ENCODE peak calls at places on chromosomes 2 and 18, in nine cellular contexts. F is OCI-LY7, U is fibroblast of lung, C is sigmoid colon, W is thoracic aorta, R is thyroid gland, S is upper lobe of left lung, M is suprapubic skin, D is neural progenitor cell. E is an unnamed sample. For H3K36me3 and H3K4me1, the result is how much of the 10 kb centered on the place peaks cover.

GRCh38 chr2:234395801-234396478 is 100.9 kb downstream of the ARL4C start:
- DNase-seq in F (no peak), U (no peak), C (no peak), W (no peak), R (no peak), S (no peak), M (no peak), D (peak), E (peak)

GRCh38 chr2:44753552-44754285 is 187.8 kb upstream of the SIX3 start:
- DNase-seq in F (no peak), U (peak), C (no peak), W (no peak), R (no peak), S (no peak), M (no peak), D (no peak), E (no peak)

GRCh38 chr2:18566145-18566544 is 5.7 kb upstream of the RDH14 start:
- DNase-seq in F (no peak), U (no peak), C (no peak), W (no peak), R (no peak), S (no peak), M (no peak), D (no peak), E (no peak)

GRCh38 chr18:7516505-7517117 is 50.5 kb upstream of the PTPRM start:
- DNase-seq in F (no peak), U (no peak), C (no peak), W (no peak), R (no peak), S (no peak), M (no peak), D (no peak), E (no peak)

GRCh38 chr18:51006061-51006818 is 23.8 kb upstream of the SMAD4 start:
- DNase-seq in F (no peak), U (no peak), C (no peak), W (no peak), R (no peak), S (no peak), M (no peak), D (no peak), E (no peak)

GRCh38 chr2:218429951-218430692 is 11.2 kb downstream of the VIL1 start:
- DNase-seq in F (no peak), U (no peak), C (peak), W (no peak), R (no peak), S (no peak), M (peak), D (no peak), E (no peak)

GRCh38 chr2:28713582-28714292 is 37.9 kb upstream of the PPP1CB start:
- DNase-seq in F (no peak), U (peak), C (no peak), W (no peak), R (no peak), S (no peak), M (no peak), D (no peak), E (no peak)

GRCh38 chr2:43542285-43542933 is 53.4 kb downstream of the THADA start:
- DNase-seq in F (peak), U (peak), C (no peak), W (no peak), R (no peak), S (no peak), M (no peak), D (peak), E (no peak)

GRCh38 chr2:174901075-174901474 is 104.1 kb downstream of the CHN1 start:
- DNase-seq in F (no peak), U (no peak), C (no peak), W (no peak), R (no peak), S (no peak), M (no peak), D (peak), E (no peak)

GRCh38 chr2:15306706-15307105 is 254.4 kb downstream of the NBAS start:
- DNase-seq in F (no peak), U (no peak), C (no peak), W (no peak), R (no peak), S (no peak), M (no peak), D (no peak), E (no peak)

GRCh38 chr2:196171946-196172345 is 568 bp upstream of the STK17B start:
- DNase-seq in F (no peak), U (no peak), C (no peak), W (no peak), R (no peak), S (no peak), M (no peak), D (no peak), E (no peak)

GRCh38 chr18:28875059-28875458 is 698.1 kb upstream of the CDH2 start:
- DNase-seq in F (no peak), U (peak), C (no peak), W (no peak), R (no peak), S (no peak), M (no peak), D (no peak), E (no peak)

GRCh38 chr2:59025157-59025757 is 784.1 kb upstream of the FANCL start:
- DNase-seq in F (peak), U (peak), C (no peak), W (no peak), R (peak), S (peak), M (no peak), D (peak), E (peak)

GRCh38 chr18:49561377-49562193 is at the start of gene LIPG:
- DNase-seq in F (no peak), U (peak), C (no peak), W (no peak), R (peak), S (peak), M (no peak), D (peak), E (peak)

GRCh38 chr18:57624988-57625387 is 3.4 kb upstream of the NARS1 start:
- DNase-seq in F (no peak), U (peak), C (no peak), W (no peak), R (no peak), S (no peak), M (no peak), D (no peak), E (no peak)

GRCh38 chr18:22470511-22471181 is 52.9 kb upstream of the CTAGE1 start:
- DNase-seq in F (no peak), U (peak), C (no peak), W (no peak), R (peak), S (no peak), M (no peak), D (no peak), E (peak)

GRCh38 chr18:5975111-5975622 is 79.8 kb upstream of the TMEM200C start:
- DNase-seq in F (no peak), U (peak), C (no peak), W (no peak), R (no peak), S (no peak), M (no peak), D (no peak), E (no peak)

GRCh38 chr2:170350929-170351826 is 173.2 kb downstream of the MYO3B start:
- DNase-seq in F (peak), U (no peak), C (no peak), W (no peak), R (no peak), S (no peak), M (no peak), D (no peak), E (no peak)
- TF ChIP-seq CTCF in F (peak), U (no peak), C (no peak), W (no peak), R (no peak), S (no peak), M (no peak), D (no peak), E (no peak)

GRCh38 chr2:42057902-42058450 is 10.2 kb downstream of the PKDCC start:
- DNase-seq in F (no peak), U (no peak), C (no peak), W (no peak), R (no peak), S (no peak), M (no peak), D (peak), E (no peak)
- H3K36me3 ChIP-seq in F (under half), U (under half), C (under half), W (under half), R (under half), S (under half), M (under half), D (under half), E (under half)

GRCh38 chr2:9630001-9630749 is 622 bp downstream of the YWHAQ start:
- DNase-seq in F (peak), U (peak), C (peak), W (peak), R (peak), S (peak), M (peak), D (peak), E (peak)

GRCh38 chr2:9630750-9631483 is at the start of gene YWHAQ:
- DNase-seq in F (peak), U (peak), C (peak), W (peak), R (peak), S (peak), M (peak), D (peak), E (peak)

GRCh38 chr2:9629222-9630000 is 1.4 kb downstream of the YWHAQ start:
- DNase-seq in F (no peak), U (peak), C (no peak), W (no peak), R (peak), S (no peak), M (no peak), D (peak), E (no peak)

GRCh38 chr2:9631484-9631819 is 655 bp upstream of the YWHAQ start:
- DNase-seq in F (no peak), U (no peak), C (no peak), W (no peak), R (no peak), S (no peak), M (no peak), D (no peak), E (no peak)

GRCh38 chr2:9627310-9627709 is 3.5 kb downstream of the YWHAQ start:
- DNase-seq in F (no peak), U (peak), C (no peak), W (no peak), R (no peak), S (no peak), M (no peak), D (no peak), E (no peak)
- H3K4me1 ChIP-seq in F (under half), U (under half), C (under half), W (half or more), R (under half), S (half or more), M (half or more), D (under half), E (half or more)

GRCh38 chr2:65016789-65017188 is 27.6 kb downstream of the SLC1A4 start:
- DNase-seq in F (no peak), U (no peak), C (peak), W (no peak), R (no peak), S (no peak), M (no peak), D (no peak), E (no peak)

GRCh38 chr2:65015731-65016130 is 26.5 kb downstream of the SLC1A4 start:
- DNase-seq in F (no peak), U (peak), C (no peak), W (no peak), R (no peak), S (no peak), M (no peak), D (peak), E (no peak)

GRCh38 chr2:65018141-65018582 is 29.0 kb downstream of the SLC1A4 start:
- DNase-seq in F (no peak), U (no peak), C (peak), W (no peak), R (no peak), S (no peak), M (no peak), D (no peak), E (no peak)

GRCh38 chr2:65019010-65019409 is 29.8 kb downstream of the SLC1A4 start:
- DNase-seq in F (no peak), U (no peak), C (peak), W (no peak), R (no peak), S (no peak), M (no peak), D (no peak), E (no peak)

GRCh38 chr2:65017335-65017734 is 28.1 kb downstream of the SLC1A4 start:
- DNase-seq in F (peak), U (no peak), C (peak), W (no peak), R (no peak), S (no peak), M (no peak), D (peak), E (no peak)
- TF ChIP-seq CTCF in F (peak), U (no peak), C (no peak), W (no peak), R (no peak), S (no peak), M (peak), D (peak), E (no peak)

DNA sequence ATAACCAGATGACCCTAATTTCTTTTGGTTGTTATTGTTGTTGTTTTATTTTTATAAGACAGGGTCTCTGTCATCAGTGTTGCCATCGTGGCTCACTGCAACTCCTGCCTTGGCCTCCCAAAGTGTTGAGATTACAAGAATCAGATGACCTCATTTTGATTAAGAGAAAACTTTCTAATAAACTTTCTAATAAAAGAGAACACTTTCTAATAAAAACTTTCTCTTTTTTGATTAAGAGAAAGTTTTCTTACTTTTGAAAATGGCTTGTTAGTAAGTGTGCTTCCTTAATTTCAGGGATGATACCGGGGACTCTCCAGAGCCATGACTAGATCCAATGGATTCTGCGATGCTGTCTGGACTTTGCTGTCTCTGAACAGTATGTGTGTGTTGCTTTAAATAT is 7.7 kb downstream of the CENPA start:
- DNase-seq in F (no peak), U (no peak), C (no peak), W (no peak), R (no peak), S (no peak), M (no peak), D (no peak), E (no peak)
- H3K36me3 ChIP-seq in F (half or more), U (under half), C (under half), W (under half), R (under half), S (under half), M (under half), D (under half), E (under half)

DNA sequence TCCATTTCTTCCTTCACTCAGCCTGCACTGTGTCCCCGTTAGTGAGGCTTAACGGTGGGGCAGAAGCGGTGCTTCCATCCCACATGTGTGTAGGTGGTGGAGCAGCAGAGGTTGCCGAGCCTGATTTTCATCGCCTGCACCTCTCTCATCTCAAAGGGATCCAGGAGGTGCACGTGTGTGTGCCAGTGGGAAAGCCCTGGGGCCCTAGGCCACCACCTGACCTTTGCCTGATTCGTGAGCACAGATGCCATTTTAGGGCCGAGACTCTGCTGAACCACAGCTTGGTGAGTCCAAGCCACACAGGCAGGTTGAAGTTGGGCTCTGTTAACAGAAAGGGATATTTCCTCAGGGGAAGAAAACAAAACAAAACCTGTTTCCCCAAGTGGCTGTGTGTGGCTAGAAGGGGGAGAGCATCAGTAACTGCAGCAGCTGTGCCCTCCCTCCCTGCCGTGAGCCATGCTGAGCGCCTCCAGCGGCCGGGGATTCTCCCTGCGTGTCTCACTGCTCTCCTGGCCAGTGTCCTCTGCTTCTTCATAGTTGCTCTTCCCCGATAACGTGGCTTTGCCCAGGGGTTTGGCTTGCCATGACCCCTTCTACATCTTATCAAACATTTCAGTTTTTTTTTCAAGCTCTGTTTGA is 81.5 kb downstream of the MAPRE2 start:
- DNase-seq in F (no peak), U (peak), C (no peak), W (no peak), R (no peak), S (peak), M (no peak), D (peak), E (no peak)
- H3K4me1 ChIP-seq in F (under half), U (under half), C (under half), W (under half), R (under half), S (under half), M (under half), D (under half), E (under half)

GRCh38 chr18:35510071-35511010 is 12.6 kb upstream of the INO80C start:
- DNase-seq in F (no peak), U (no peak), C (no peak), W (no peak), R (no peak), S (no peak), M (no peak), D (no peak), E (no peak)

GRCh38 chr18:35511428-35511827 is 13.7 kb upstream of the INO80C start:
- DNase-seq in F (no peak), U (no peak), C (no peak), W (no peak), R (no peak), S (no peak), M (no peak), D (no peak), E (no peak)

GRCh38 chr18:35512761-35513160 is 15.0 kb upstream of the INO80C start:
- DNase-seq in F (no peak), U (no peak), C (no peak), W (no peak), R (no peak), S (no peak), M (no peak), D (no peak), E (no peak)

GRCh38 chr18:35513181-35513932 is 15.6 kb upstream of the INO80C start:
- DNase-seq in F (no peak), U (peak), C (no peak), W (no peak), R (peak), S (no peak), M (no peak), D (peak), E (peak)

GRCh38 chr18:35511833-35512232 is 14.1 kb upstream of the INO80C start:
- DNase-seq in F (no peak), U (no peak), C (no peak), W (no peak), R (no peak), S (no peak), M (no peak), D (no peak), E (no peak)
- TF ChIP-seq CTCF in F (peak), U (no peak), C (no peak), W (no peak), R (no peak), S (no peak), M (no peak), D (no peak), E (peak)

GRCh38 chr2:201273330-201273983 is 13.1 kb downstream of the CASP8 start:
- DNase-seq in F (no peak), U (no peak), C (no peak), W (no peak), R (no peak), S (no peak), M (no peak), D (no peak), E (no peak)

GRCh38 chr2:201279079-201279478 is 18.7 kb downstream of the CASP8 start:
- DNase-seq in F (no peak), U (no peak), C (no peak), W (no peak), R (no peak), S (no peak), M (no peak), D (no peak), E (no peak)

GRCh38 chr2:201275069-201275468 is 14.7 kb downstream of the CASP8 start:
- DNase-seq in F (no peak), U (no peak), C (no peak), W (no peak), R (no peak), S (no peak), M (no peak), D (no peak), E (no peak)

GRCh38 chr2:201275991-201276390 is 15.7 kb downstream of the CASP8 start:
- DNase-seq in F (no peak), U (no peak), C (no peak), W (no peak), R (no peak), S (no peak), M (no peak), D (peak), E (no peak)

DNA sequence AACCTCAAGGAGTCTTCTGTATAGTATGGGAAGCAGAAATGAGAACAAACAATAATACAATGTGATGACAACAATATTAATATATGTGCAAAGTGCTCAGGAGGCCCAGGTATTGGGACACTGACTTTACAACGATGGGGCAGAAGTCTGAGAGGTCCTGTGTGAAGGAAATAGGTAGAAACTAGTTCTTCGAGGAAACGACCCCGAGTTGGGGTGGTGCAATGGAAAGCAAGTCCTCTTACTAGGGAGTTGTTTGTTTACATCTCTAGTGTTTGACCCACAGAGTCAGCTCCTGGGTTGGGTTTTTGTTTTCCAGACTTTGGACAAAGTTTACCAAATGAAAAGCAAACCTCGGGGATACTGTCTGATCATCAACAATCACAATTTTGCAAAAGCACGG is 16.2 kb downstream of the CASP8 start:
- DNase-seq in F (no peak), U (no peak), C (no peak), W (no peak), R (no peak), S (no peak), M (no peak), D (no peak), E (no peak)
- H3K36me3 ChIP-seq in F (half or more), U (under half), C (under half), W (under half), R (under half), S (half or more), M (half or more), D (under half), E (under half)

DNA sequence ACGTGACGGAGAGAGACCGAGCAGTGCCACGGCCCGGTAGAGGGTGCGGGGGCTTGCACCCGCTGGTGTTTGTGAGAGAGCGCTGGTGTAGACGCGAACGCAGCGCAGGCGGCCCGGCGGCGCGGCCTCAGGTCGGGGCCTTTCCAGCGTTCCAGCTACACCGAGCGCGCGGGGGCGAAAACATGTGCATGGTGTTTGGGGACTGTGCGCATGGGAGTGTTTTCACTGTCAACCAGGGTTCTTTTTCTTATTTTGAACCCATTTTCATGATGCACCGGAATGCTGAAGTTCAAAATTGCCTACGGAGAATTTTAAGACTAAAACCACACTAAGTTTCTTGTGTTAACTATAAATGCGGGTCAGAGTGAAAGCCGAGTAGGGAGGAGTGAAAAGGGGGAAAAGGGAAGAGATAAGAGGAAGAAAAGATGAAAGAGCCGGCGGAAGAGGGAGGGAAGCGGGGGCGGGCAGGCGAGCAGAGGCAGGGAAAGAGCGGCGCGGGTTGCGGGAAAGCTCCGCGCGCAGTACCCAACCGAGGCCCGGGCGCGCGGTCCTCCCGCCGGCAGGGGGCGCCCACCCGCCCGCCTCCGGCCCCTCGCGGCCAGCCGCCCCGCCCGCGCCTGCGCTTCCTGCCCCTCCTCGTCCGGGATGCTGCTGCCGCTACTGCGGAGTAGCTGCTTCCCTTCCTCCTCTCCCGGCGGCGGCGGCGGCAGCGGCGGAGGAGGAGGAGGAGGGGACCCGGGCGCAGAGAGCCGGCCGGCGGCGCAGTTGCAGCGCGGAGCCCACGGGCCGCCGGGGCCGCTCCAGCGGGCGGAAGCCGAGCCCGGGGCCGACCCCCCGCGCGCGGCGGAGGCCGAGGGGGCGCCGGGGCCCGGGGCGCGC is at the start of gene RAB12:
- DNase-seq in F (peak), U (peak), C (peak), W (peak), R (peak), S (peak), M (peak), D (peak), E (peak)
- H3K4me1 ChIP-seq in F (half or more), U (under half), C (under half), W (under half), R (under half), S (under half), M (half or more), D (under half), E (under half)

E was measured in body of pancreas.